ENCODE peak calls at places on chromosomes 2 and 18, in eight cellular contexts. One of them, this sample, is unnamed.

GRCh38 chr2:57180678-57181077 is 865.9 kb upstream of the VRK2 start:
- DNase-seq in A549: no peak
- DNase-seq in HCT116: no peak
- DNase-seq in cardiac fibroblast: no peak
- DNase-seq in OCI-LY7: no peak
- DNase-seq in lower leg skin: no peak
- DNase-seq in stomach: no peak
- DNase-seq in Peyer's patch: no peak
- DNase-seq in this sample: no peak

GRCh38 chr18:45332911-45333310 is 282.4 kb upstream of the SLC14A2 start:
- DNase-seq in A549: no peak
- DNase-seq in HCT116: no peak
- DNase-seq in cardiac fibroblast: no peak
- DNase-seq in OCI-LY7: no peak
- DNase-seq in lower leg skin: no peak
- DNase-seq in stomach: no peak
- DNase-seq in Peyer's patch: no peak
- DNase-seq in this sample: no peak

GRCh38 chr2:29166237-29166630 is 51.0 kb downstream of the CLIP4 start:
- DNase-seq in A549: no peak
- DNase-seq in HCT116: no peak
- DNase-seq in cardiac fibroblast: peak; percentile 27
- DNase-seq in OCI-LY7: no peak
- DNase-seq in lower leg skin: no peak
- DNase-seq in stomach: no peak
- DNase-seq in Peyer's patch: no peak
- DNase-seq in this sample: no peak

GRCh38 chr18:55328301-55328700 is 259.7 kb downstream of the TCF4 start:
- DNase-seq in A549: no peak
- DNase-seq in HCT116: no peak
- DNase-seq in cardiac fibroblast: peak; percentile 83
- DNase-seq in OCI-LY7: no peak
- DNase-seq in lower leg skin: no peak
- DNase-seq in stomach: no peak
- DNase-seq in Peyer's patch: no peak
- DNase-seq in this sample: no peak

GRCh38 chr2:238857929-238858328 is 10.0 kb downstream of the TWIST2 start:
- DNase-seq in A549: no peak
- DNase-seq in HCT116: no peak
- DNase-seq in cardiac fibroblast: no peak
- DNase-seq in OCI-LY7: no peak
- DNase-seq in lower leg skin: no peak
- DNase-seq in stomach: no peak
- DNase-seq in Peyer's patch: no peak
- DNase-seq in this sample: no peak

GRCh38 chr2:239357954-239358754 is 42.7 kb downstream of the HDAC4 start:
- DNase-seq in A549: no peak
- DNase-seq in HCT116: no peak
- DNase-seq in cardiac fibroblast: no peak
- DNase-seq in OCI-LY7: no peak
- DNase-seq in lower leg skin: no peak
- DNase-seq in stomach: no peak
- DNase-seq in Peyer's patch: no peak
- DNase-seq in this sample: no peak

GRCh38 chr18:41391616-41392610 is 563.1 kb upstream of the PIK3C3 start:
- DNase-seq in A549: peak; percentile 1
- DNase-seq in HCT116: no peak
- DNase-seq in cardiac fibroblast: peak; percentile 79
- DNase-seq in OCI-LY7: no peak
- DNase-seq in lower leg skin: no peak
- DNase-seq in stomach: peak; percentile 54
- DNase-seq in Peyer's patch: no peak
- DNase-seq in this sample: no peak

GRCh38 chr2:30694286-30695055 is 112.8 kb downstream of the CAPN13 start:
- DNase-seq in A549: no peak
- DNase-seq in HCT116: no peak
- DNase-seq in cardiac fibroblast: no peak
- DNase-seq in OCI-LY7: no peak
- DNase-seq in lower leg skin: no peak
- DNase-seq in stomach: no peak
- DNase-seq in Peyer's patch: no peak
- DNase-seq in this sample: no peak

GRCh38 chr18:64027931-64028695 is 58.2 kb downstream of the SERPINB8 start:
- DNase-seq in A549: no peak
- DNase-seq in HCT116: no peak
- DNase-seq in cardiac fibroblast: no peak
- DNase-seq in OCI-LY7: no peak
- DNase-seq in lower leg skin: no peak
- DNase-seq in stomach: no peak
- DNase-seq in Peyer's patch: no peak
- DNase-seq in this sample: no peak

GRCh38 chr2:10278029-10278762 is 24.5 kb upstream of the HPCAL1 start:
- DNase-seq in A549: no peak
- DNase-seq in HCT116: no peak
- DNase-seq in cardiac fibroblast: peak; percentile 55
- DNase-seq in OCI-LY7: no peak
- DNase-seq in lower leg skin: peak; percentile 76
- DNase-seq in stomach: no peak
- DNase-seq in Peyer's patch: peak; percentile 38
- DNase-seq in this sample: no peak

GRCh38 chr2:240972636-240973521 is 25.5 kb upstream of the SNED1 start:
- DNase-seq in A549: no peak
- DNase-seq in HCT116: no peak
- DNase-seq in cardiac fibroblast: peak; percentile 34
- DNase-seq in OCI-LY7: no peak
- DNase-seq in lower leg skin: no peak
- DNase-seq in stomach: peak; percentile 48
- DNase-seq in Peyer's patch: no peak
- DNase-seq in this sample: no peak

GRCh38 chr18:58552057-58552461 is 76.8 kb downstream of the ALPK2 start:
- DNase-seq in A549: no peak
- DNase-seq in HCT116: no peak
- DNase-seq in cardiac fibroblast: no peak
- DNase-seq in OCI-LY7: no peak
- DNase-seq in lower leg skin: no peak
- DNase-seq in stomach: no peak
- DNase-seq in Peyer's patch: peak; percentile 47
- DNase-seq in this sample: peak; percentile 78

DNA sequence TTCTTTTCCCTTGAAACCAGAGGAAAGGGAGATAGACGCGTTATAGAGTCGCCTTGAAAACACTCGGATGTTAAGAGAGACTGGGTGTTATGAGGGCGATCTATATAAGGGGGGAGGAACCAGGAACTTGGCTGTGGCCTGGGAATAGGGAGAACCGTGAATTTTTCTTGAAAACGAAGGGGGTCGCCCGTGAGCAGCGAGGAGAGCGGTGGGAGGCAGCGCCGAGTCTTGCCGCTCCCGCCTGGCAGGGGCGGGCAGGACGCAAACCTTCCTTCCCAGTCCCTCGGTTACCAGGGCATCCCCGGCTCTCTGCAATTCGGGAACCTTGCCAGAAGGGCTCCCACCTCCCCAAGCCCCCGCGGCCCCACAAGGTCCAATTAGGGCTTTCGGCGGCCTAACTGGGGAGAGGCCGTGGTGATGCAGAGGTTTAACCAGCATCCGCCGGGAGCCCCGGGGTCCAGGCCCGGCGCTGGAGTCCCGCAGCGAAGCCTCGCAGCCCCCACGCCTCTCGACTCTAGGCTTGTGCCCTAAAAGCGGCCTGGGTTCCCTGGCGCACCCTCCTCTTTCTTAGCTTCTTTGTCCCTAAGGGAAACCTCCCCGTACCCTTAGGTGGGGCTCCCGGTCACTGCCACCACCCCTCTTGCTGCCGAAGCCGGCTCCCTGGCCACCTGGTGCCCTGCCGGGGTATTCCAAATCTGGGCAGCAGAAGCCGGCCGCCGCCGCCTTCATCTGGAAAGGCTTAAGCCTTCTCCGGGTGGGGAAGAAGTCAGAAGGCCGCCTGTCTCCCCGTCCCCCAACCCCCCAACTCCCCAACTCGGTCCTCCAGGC is 708 bp upstream of the FHOD3 start:
- DNase-seq in A549: peak; percentile 46
- DNase-seq in HCT116: peak; percentile 40
- DNase-seq in cardiac fibroblast: peak; percentile 87
- DNase-seq in OCI-LY7: no peak
- DNase-seq in lower leg skin: no peak
- DNase-seq in stomach: no peak
- DNase-seq in Peyer's patch: no peak
- DNase-seq in this sample: no peak
- H3K4me3 ChIP-seq in A549: peak overlapping the region; percentile 67
- H3K4me3 ChIP-seq in HCT116: peak overlapping the region; percentile 65
- H3K4me3 ChIP-seq in cardiac fibroblast: peak overlapping the region; percentile 67
- H3K4me3 ChIP-seq in OCI-LY7: no peak overlapping the region
- H3K4me3 ChIP-seq in lower leg skin: peak overlapping the region; percentile 32
- H3K4me3 ChIP-seq in stomach: peak overlapping the region; percentile 69
- H3K4me3 ChIP-seq in Peyer's patch: peak overlapping the region; percentile 54
- H3K4me3 ChIP-seq in this sample: peak overlapping the region; percentile 24

GRCh38 chr2:158999458-158999857 is 31.0 kb downstream of the TANC1 start:
- DNase-seq in A549: no peak
- DNase-seq in HCT116: no peak
- DNase-seq in cardiac fibroblast: peak; percentile 33
- DNase-seq in OCI-LY7: no peak
- DNase-seq in lower leg skin: no peak
- DNase-seq in stomach: no peak
- DNase-seq in Peyer's patch: no peak
- DNase-seq in this sample: no peak

GRCh38 chr2:159004849-159005248 is 36.4 kb downstream of the TANC1 start:
- DNase-seq in A549: no peak
- DNase-seq in HCT116: no peak
- DNase-seq in cardiac fibroblast: no peak
- DNase-seq in OCI-LY7: no peak
- DNase-seq in lower leg skin: no peak
- DNase-seq in stomach: no peak
- DNase-seq in Peyer's patch: no peak
- DNase-seq in this sample: no peak

GRCh38 chr2:159000072-159000471 is 31.6 kb downstream of the TANC1 start:
- DNase-seq in A549: no peak
- DNase-seq in HCT116: no peak
- DNase-seq in cardiac fibroblast: no peak
- DNase-seq in OCI-LY7: no peak
- DNase-seq in lower leg skin: no peak
- DNase-seq in stomach: no peak
- DNase-seq in Peyer's patch: no peak
- DNase-seq in this sample: no peak

GRCh38 chr2:159003555-159003954 is 35.1 kb downstream of the TANC1 start:
- DNase-seq in A549: no peak
- DNase-seq in HCT116: no peak
- DNase-seq in cardiac fibroblast: no peak
- DNase-seq in OCI-LY7: no peak
- DNase-seq in lower leg skin: no peak
- DNase-seq in stomach: no peak
- DNase-seq in Peyer's patch: no peak
- DNase-seq in this sample: no peak

GRCh38 chr2:159002465-159003130 is 34.2 kb downstream of the TANC1 start:
- DNase-seq in A549: no peak
- DNase-seq in HCT116: no peak
- DNase-seq in cardiac fibroblast: no peak
- DNase-seq in OCI-LY7: no peak
- DNase-seq in lower leg skin: no peak
- DNase-seq in stomach: no peak
- DNase-seq in Peyer's patch: no peak
- DNase-seq in this sample: no peak
- TF ChIP-seq CTCF in A549: no peak
- TF ChIP-seq CTCF in HCT116: no peak
- TF ChIP-seq CTCF in cardiac fibroblast: no peak
- TF ChIP-seq CTCF in OCI-LY7: no peak
- TF ChIP-seq CTCF in lower leg skin: no peak
- TF ChIP-seq CTCF in stomach: no peak
- TF ChIP-seq CTCF in Peyer's patch: no peak
- TF ChIP-seq CTCF in this sample: no peak

DNA sequence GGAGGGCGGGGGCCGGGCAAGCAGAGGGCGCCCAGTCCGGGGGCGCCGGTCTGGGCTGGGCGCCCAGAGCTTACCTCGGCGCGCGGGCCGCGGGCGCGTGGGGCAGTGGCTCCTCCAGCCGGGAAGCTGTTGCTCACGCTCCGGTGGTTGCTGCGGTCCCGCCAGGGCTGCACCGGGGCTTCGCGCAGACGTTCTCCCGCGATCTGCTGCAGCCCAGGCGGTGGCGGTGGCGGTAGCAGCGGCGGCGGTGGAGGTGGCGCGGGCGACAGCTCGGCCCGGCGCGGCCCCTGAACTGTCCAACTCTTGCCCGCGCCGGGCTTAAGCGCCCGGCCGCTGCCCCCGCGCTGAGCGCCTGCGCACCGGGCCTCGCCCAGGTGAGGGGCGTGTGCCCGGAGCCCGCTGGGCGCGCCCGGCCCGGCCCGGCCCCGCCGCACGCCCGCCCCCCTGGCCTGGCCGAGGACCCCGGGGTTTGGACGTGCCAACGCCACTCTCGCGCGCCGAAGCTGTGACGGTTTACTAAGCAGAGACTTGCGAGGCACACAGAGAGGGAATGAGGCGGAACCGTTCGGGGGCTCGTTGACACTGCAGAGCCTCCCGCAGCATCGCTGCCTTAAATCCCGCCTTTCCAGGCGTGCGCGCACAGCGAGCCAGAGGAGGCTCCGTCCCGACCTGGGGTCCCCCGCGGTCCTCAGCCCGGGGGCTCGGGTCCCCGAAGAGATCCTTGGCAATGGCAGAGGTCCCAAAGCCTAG is at the start of gene ZNF385B:
- DNase-seq in A549: no peak
- DNase-seq in HCT116: no peak
- DNase-seq in cardiac fibroblast: peak; percentile 21
- DNase-seq in OCI-LY7: peak; percentile 83
- DNase-seq in lower leg skin: no peak
- DNase-seq in stomach: no peak
- DNase-seq in Peyer's patch: no peak
- DNase-seq in this sample: no peak
- H3K4me3 ChIP-seq in A549: peak within 1 kb of the TSS; percentile 52
- H3K4me3 ChIP-seq in HCT116: peak within 1 kb of the TSS; percentile 66
- H3K4me3 ChIP-seq in cardiac fibroblast: peak within 1 kb of the TSS; percentile 46
- H3K4me3 ChIP-seq in OCI-LY7: peak within 1 kb of the TSS; percentile 90
- H3K4me3 ChIP-seq in lower leg skin: peak within 1 kb of the TSS; percentile 39
- H3K4me3 ChIP-seq in stomach: peak within 1 kb of the TSS; percentile 63
- H3K4me3 ChIP-seq in Peyer's patch: peak within 1 kb of the TSS; percentile 52
- H3K4me3 ChIP-seq in this sample: no peak within 1 kb of the TSS

GRCh38 chr2:173750831-173751230 is 214.3 kb downstream of the SP3 start:
- DNase-seq in A549: no peak
- DNase-seq in HCT116: no peak
- DNase-seq in cardiac fibroblast: no peak
- DNase-seq in OCI-LY7: no peak
- DNase-seq in lower leg skin: no peak
- DNase-seq in stomach: no peak
- DNase-seq in Peyer's patch: no peak
- DNase-seq in this sample: no peak

GRCh38 chr2:173753441-173753840 is 211.7 kb downstream of the SP3 start:
- DNase-seq in A549: no peak
- DNase-seq in HCT116: no peak
- DNase-seq in cardiac fibroblast: no peak
- DNase-seq in OCI-LY7: no peak
- DNase-seq in lower leg skin: no peak
- DNase-seq in stomach: no peak
- DNase-seq in Peyer's patch: no peak
- DNase-seq in this sample: no peak

GRCh38 chr2:173751245-173751975 is 213.8 kb downstream of the SP3 start:
- DNase-seq in A549: no peak
- DNase-seq in HCT116: no peak
- DNase-seq in cardiac fibroblast: no peak
- DNase-seq in OCI-LY7: no peak
- DNase-seq in lower leg skin: no peak
- DNase-seq in stomach: no peak
- DNase-seq in Peyer's patch: no peak
- DNase-seq in this sample: no peak

GRCh38 chr2:173750332-173750731 is 214.8 kb downstream of the SP3 start:
- DNase-seq in A549: no peak
- DNase-seq in HCT116: no peak
- DNase-seq in cardiac fibroblast: peak; percentile 60
- DNase-seq in OCI-LY7: no peak
- DNase-seq in lower leg skin: no peak
- DNase-seq in stomach: no peak
- DNase-seq in Peyer's patch: no peak
- DNase-seq in this sample: no peak

GRCh38 chr2:173752152-173752551 is 213.0 kb downstream of the SP3 start:
- DNase-seq in A549: no peak
- DNase-seq in HCT116: peak; percentile 13
- DNase-seq in cardiac fibroblast: peak; percentile 50
- DNase-seq in OCI-LY7: peak; percentile 53
- DNase-seq in lower leg skin: no peak
- DNase-seq in stomach: no peak
- DNase-seq in Peyer's patch: no peak
- DNase-seq in this sample: no peak
- TF ChIP-seq CTCF in A549: peak; percentile 41
- TF ChIP-seq CTCF in HCT116: peak; percentile 34
- TF ChIP-seq CTCF in cardiac fibroblast: peak; percentile 58
- TF ChIP-seq CTCF in OCI-LY7: peak; percentile 74
- TF ChIP-seq CTCF in lower leg skin: no peak
- TF ChIP-seq CTCF in stomach: no peak
- TF ChIP-seq CTCF in Peyer's patch: no peak
- TF ChIP-seq CTCF in this sample: peak; percentile 41

This sample was measured in GM12864.